ENCODE peak calls at places on chromosome 1, in eight cellular contexts. One of them, this sample, is unnamed.

GRCh38 chr1:66217021-66217420 is 316.9 kb upstream of the SGIP1 start:
- DNase-seq in AG04450: no peak
- DNase-seq in kidney: no peak
- DNase-seq in colonic mucosa: no peak
- DNase-seq in left lung: no peak
- DNase-seq in WERI-Rb-1: no peak
- DNase-seq in psoas muscle: no peak
- DNase-seq in spleen: no peak
- DNase-seq in this sample: no peak

GRCh38 chr1:21294266-21295058 is 4.2 kb upstream of the ECE1 start:
- DNase-seq in kidney: no peak
- DNase-seq in AG04450: no peak
- DNase-seq in colonic mucosa: peak
- DNase-seq in left lung: peak
- DNase-seq in psoas muscle: no peak
- DNase-seq in spleen: peak
- DNase-seq in WERI-Rb-1: no peak
- DNase-seq in this sample: no peak

GRCh38 chr1:169089776-169090175 is 16.7 kb upstream of the ATP1B1 start:
- DNase-seq in left lung: no peak
- DNase-seq in WERI-Rb-1: no peak
- DNase-seq in kidney: no peak
- DNase-seq in psoas muscle: no peak
- DNase-seq in colonic mucosa: no peak
- DNase-seq in AG04450: no peak
- DNase-seq in spleen: no peak
- DNase-seq in this sample: no peak

GRCh38 chr1:66197785-66198184 is 336.2 kb upstream of the SGIP1 start:
- DNase-seq in left lung: no peak
- DNase-seq in colonic mucosa: no peak
- DNase-seq in psoas muscle: no peak
- DNase-seq in spleen: no peak
- DNase-seq in WERI-Rb-1: no peak
- DNase-seq in kidney: no peak
- DNase-seq in AG04450: no peak
- DNase-seq in this sample: no peak

GRCh38 chr1:4324621-4325020 is 329.8 kb upstream of the AJAP1 start:
- DNase-seq in left lung: no peak
- DNase-seq in WERI-Rb-1: no peak
- DNase-seq in AG04450: no peak
- DNase-seq in kidney: no peak
- DNase-seq in spleen: peak
- DNase-seq in colonic mucosa: no peak
- DNase-seq in psoas muscle: no peak
- DNase-seq in this sample: no peak

GRCh38 chr1:158983235-158983634 is 26.5 kb upstream of the IFI16 start:
- DNase-seq in left lung: no peak
- DNase-seq in kidney: no peak
- DNase-seq in spleen: no peak
- DNase-seq in psoas muscle: no peak
- DNase-seq in colonic mucosa: no peak
- DNase-seq in AG04450: no peak
- DNase-seq in WERI-Rb-1: no peak
- DNase-seq in this sample: no peak

GRCh38 chr1:150162582-150162861 is 12.8 kb downstream of the PLEKHO1 start:
- DNase-seq in WERI-Rb-1: no peak
- DNase-seq in psoas muscle: no peak
- DNase-seq in kidney: no peak
- DNase-seq in spleen: no peak
- DNase-seq in AG04450: no peak
- DNase-seq in left lung: no peak
- DNase-seq in colonic mucosa: no peak
- DNase-seq in this sample: no peak

GRCh38 chr1:188620236-188620635 is 1791.5 kb downstream of the PLA2G4A start:
- DNase-seq in colonic mucosa: no peak
- DNase-seq in AG04450: no peak
- DNase-seq in left lung: no peak
- DNase-seq in WERI-Rb-1: no peak
- DNase-seq in spleen: no peak
- DNase-seq in kidney: no peak
- DNase-seq in psoas muscle: no peak
- DNase-seq in this sample: no peak

GRCh38 chr1:1116701-1117468 is 996 bp upstream of the C1orf159 start:
- DNase-seq in kidney: peak
- DNase-seq in AG04450: no peak
- DNase-seq in colonic mucosa: peak
- DNase-seq in psoas muscle: no peak
- DNase-seq in WERI-Rb-1: no peak
- DNase-seq in spleen: no peak
- DNase-seq in left lung: no peak
- DNase-seq in this sample: no peak

GRCh38 chr1:152873495-152873894 is 4.6 kb upstream of the SMCP start:
- DNase-seq in WERI-Rb-1: no peak
- DNase-seq in kidney: no peak
- DNase-seq in left lung: no peak
- DNase-seq in psoas muscle: no peak
- DNase-seq in spleen: no peak
- DNase-seq in colonic mucosa: no peak
- DNase-seq in AG04450: no peak
- DNase-seq in this sample: no peak

GRCh38 chr1:19156676-19157075 is 53.4 kb downstream of the UBR4 start:
- DNase-seq in WERI-Rb-1: no peak
- DNase-seq in left lung: peak
- DNase-seq in AG04450: no peak
- DNase-seq in colonic mucosa: peak
- DNase-seq in spleen: no peak
- DNase-seq in psoas muscle: peak
- DNase-seq in kidney: no peak
- DNase-seq in this sample: no peak

GRCh38 chr1:70573317-70573843 is 162.3 kb downstream of the CTH start:
- DNase-seq in colonic mucosa: no peak
- DNase-seq in spleen: no peak
- DNase-seq in WERI-Rb-1: no peak
- DNase-seq in AG04450: no peak
- DNase-seq in psoas muscle: no peak
- DNase-seq in left lung: no peak
- DNase-seq in kidney: no peak
- DNase-seq in this sample: no peak

GRCh38 chr1:53899708-53900107 is 5.7 kb downstream of the DIO1 start:
- DNase-seq in WERI-Rb-1: no peak
- DNase-seq in AG04450: no peak
- DNase-seq in colonic mucosa: no peak
- DNase-seq in kidney: no peak
- DNase-seq in psoas muscle: no peak
- DNase-seq in spleen: no peak
- DNase-seq in left lung: no peak
- DNase-seq in this sample: no peak

GRCh38 chr1:168348146-168348709 is 67.6 kb downstream of the TBX19 start:
- DNase-seq in spleen: no peak
- DNase-seq in psoas muscle: no peak
- DNase-seq in AG04450: no peak
- DNase-seq in WERI-Rb-1: no peak
- DNase-seq in colonic mucosa: no peak
- DNase-seq in kidney: no peak
- DNase-seq in left lung: no peak
- DNase-seq in this sample: no peak

GRCh38 chr1:223189903-223190724 is 47.1 kb upstream of the TLR5 start:
- DNase-seq in kidney: no peak
- DNase-seq in left lung: no peak
- DNase-seq in psoas muscle: no peak
- DNase-seq in WERI-Rb-1: no peak
- DNase-seq in colonic mucosa: no peak
- DNase-seq in AG04450: no peak
- DNase-seq in spleen: no peak
- DNase-seq in this sample: no peak

GRCh38 chr1:53681647-53682368 is 57.2 kb downstream of the GLIS1 start:
- DNase-seq in kidney: no peak
- DNase-seq in psoas muscle: peak
- DNase-seq in left lung: no peak
- DNase-seq in spleen: no peak
- DNase-seq in colonic mucosa: peak
- DNase-seq in AG04450: no peak
- DNase-seq in WERI-Rb-1: peak
- DNase-seq in this sample: peak

GRCh38 chr1:2544875-2545638 is 11.1 kb upstream of the TNFRSF14 start:
- DNase-seq in left lung: no peak
- DNase-seq in WERI-Rb-1: peak
- DNase-seq in colonic mucosa: no peak
- DNase-seq in AG04450: no peak
- DNase-seq in kidney: no peak
- DNase-seq in spleen: peak
- DNase-seq in psoas muscle: no peak
- DNase-seq in this sample: peak

GRCh38 chr1:94795321-94795899 is 24.7 kb upstream of the SLC44A3 start:
- DNase-seq in kidney: no peak
- DNase-seq in AG04450: no peak
- DNase-seq in left lung: no peak
- DNase-seq in WERI-Rb-1: no peak
- DNase-seq in colonic mucosa: no peak
- DNase-seq in psoas muscle: no peak
- DNase-seq in spleen: no peak
- DNase-seq in this sample: no peak

GRCh38 chr1:173084292-173084691 is 33.6 kb upstream of the TNFSF18 start:
- DNase-seq in left lung: no peak
- DNase-seq in spleen: no peak
- DNase-seq in WERI-Rb-1: no peak
- DNase-seq in AG04450: no peak
- DNase-seq in kidney: no peak
- DNase-seq in psoas muscle: no peak
- DNase-seq in colonic mucosa: no peak
- DNase-seq in this sample: no peak

GRCh38 chr1:173476197-173476663 is 905 bp upstream of the PRDX6 start:
- DNase-seq in colonic mucosa: peak
- DNase-seq in psoas muscle: no peak
- DNase-seq in WERI-Rb-1: no peak
- DNase-seq in left lung: no peak
- DNase-seq in AG04450: no peak
- DNase-seq in spleen: no peak
- DNase-seq in kidney: no peak
- DNase-seq in this sample: no peak

GRCh38 chr1:225498539-225499135 is 70.8 kb upstream of the LBR start:
- DNase-seq in AG04450: no peak
- DNase-seq in left lung: no peak
- DNase-seq in WERI-Rb-1: no peak
- DNase-seq in spleen: no peak
- DNase-seq in kidney: no peak
- DNase-seq in psoas muscle: no peak
- DNase-seq in colonic mucosa: no peak
- DNase-seq in this sample: no peak

DNA sequence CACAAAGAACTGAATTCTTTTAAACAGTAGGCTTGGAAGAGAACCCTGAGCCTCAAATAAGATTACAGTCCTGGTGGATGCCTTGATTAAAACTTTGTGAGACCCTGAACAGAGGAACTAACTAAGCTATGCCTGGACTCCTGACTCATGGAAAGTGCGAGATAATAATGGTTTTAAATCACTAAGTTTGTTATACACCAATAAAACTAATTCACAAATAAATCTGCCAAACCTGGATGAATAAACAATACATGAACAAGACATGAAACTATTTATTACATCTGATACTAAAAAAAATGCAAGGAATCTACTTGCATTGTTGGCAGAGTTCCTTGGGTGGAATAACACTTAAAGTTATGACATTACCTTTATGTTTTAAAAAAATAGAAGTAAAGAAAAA is 118.4 kb downstream of the PIGK start:
- DNase-seq in kidney: no peak
- DNase-seq in left lung: no peak
- DNase-seq in WERI-Rb-1: no peak
- DNase-seq in AG04450: no peak
- DNase-seq in spleen: no peak
- DNase-seq in colonic mucosa: no peak
- DNase-seq in psoas muscle: no peak
- DNase-seq in this sample: no peak
- H3K27ac ChIP-seq in kidney: no peak
- H3K27ac ChIP-seq in left lung: no peak
- H3K27ac ChIP-seq in WERI-Rb-1: no peak
- H3K27ac ChIP-seq in AG04450: no peak
- H3K27ac ChIP-seq in spleen: no peak
- H3K27ac ChIP-seq in colonic mucosa: no peak
- H3K27ac ChIP-seq in psoas muscle: no peak
- H3K27ac ChIP-seq in this sample: no peak

GRCh38 chr1:30733520-30733919 is 10.1 kb upstream of the MATN1 start:
- DNase-seq in left lung: no peak
- DNase-seq in AG04450: no peak
- DNase-seq in psoas muscle: no peak
- DNase-seq in spleen: no peak
- DNase-seq in colonic mucosa: no peak
- DNase-seq in kidney: no peak
- DNase-seq in WERI-Rb-1: no peak
- DNase-seq in this sample: no peak

GRCh38 chr1:30734106-30734505 is 10.7 kb upstream of the MATN1 start:
- DNase-seq in kidney: no peak
- DNase-seq in psoas muscle: no peak
- DNase-seq in spleen: no peak
- DNase-seq in left lung: no peak
- DNase-seq in WERI-Rb-1: no peak
- DNase-seq in AG04450: no peak
- DNase-seq in colonic mucosa: no peak
- DNase-seq in this sample: no peak

GRCh38 chr1:30731806-30732276 is 8.5 kb upstream of the MATN1 start:
- DNase-seq in kidney: peak
- DNase-seq in colonic mucosa: no peak
- DNase-seq in psoas muscle: no peak
- DNase-seq in AG04450: no peak
- DNase-seq in WERI-Rb-1: no peak
- DNase-seq in left lung: no peak
- DNase-seq in spleen: no peak
- DNase-seq in this sample: no peak

GRCh38 chr1:30731109-30731805 is 7.9 kb upstream of the MATN1 start:
- DNase-seq in spleen: no peak
- DNase-seq in kidney: no peak
- DNase-seq in colonic mucosa: no peak
- DNase-seq in left lung: no peak
- DNase-seq in AG04450: no peak
- DNase-seq in WERI-Rb-1: no peak
- DNase-seq in psoas muscle: no peak
- DNase-seq in this sample: no peak

GRCh38 chr1:30732277-30732996 is 9.1 kb upstream of the MATN1 start:
- DNase-seq in kidney: peak
- DNase-seq in AG04450: no peak
- DNase-seq in colonic mucosa: no peak
- DNase-seq in psoas muscle: no peak
- DNase-seq in left lung: no peak
- DNase-seq in WERI-Rb-1: no peak
- DNase-seq in spleen: no peak
- DNase-seq in this sample: no peak
- H3K27ac ChIP-seq in kidney: no peak
- H3K27ac ChIP-seq in AG04450: no peak
- H3K27ac ChIP-seq in colonic mucosa: no peak
- H3K27ac ChIP-seq in psoas muscle: no peak
- H3K27ac ChIP-seq in left lung: no peak
- H3K27ac ChIP-seq in WERI-Rb-1: peak
- H3K27ac ChIP-seq in spleen: peak
- H3K27ac ChIP-seq in this sample: no peak

GRCh38 chr1:32332290-32333079 is 3.5 kb downstream of the MARCKSL1 start:
- DNase-seq in WERI-Rb-1: no peak
- DNase-seq in spleen: no peak
- DNase-seq in kidney: peak
- DNase-seq in psoas muscle: no peak
- DNase-seq in AG04450: no peak
- DNase-seq in colonic mucosa: peak
- DNase-seq in left lung: no peak
- DNase-seq in this sample: no peak
- H3K27ac ChIP-seq in WERI-Rb-1: no peak
- H3K27ac ChIP-seq in spleen: no peak
- H3K27ac ChIP-seq in kidney: no peak
- H3K27ac ChIP-seq in psoas muscle: no peak
- H3K27ac ChIP-seq in AG04450: peak
- H3K27ac ChIP-seq in colonic mucosa: no peak
- H3K27ac ChIP-seq in left lung: no peak
- H3K27ac ChIP-seq in this sample: no peak

GRCh38 chr1:203252678-203253077 is 23.2 kb upstream of the CHIT1 start:
- DNase-seq in colonic mucosa: no peak
- DNase-seq in left lung: no peak
- DNase-seq in psoas muscle: no peak
- DNase-seq in kidney: no peak
- DNase-seq in spleen: no peak
- DNase-seq in AG04450: no peak
- DNase-seq in WERI-Rb-1: peak
- DNase-seq in this sample: no peak
- H3K27ac ChIP-seq in colonic mucosa: no peak
- H3K27ac ChIP-seq in left lung: no peak
- H3K27ac ChIP-seq in psoas muscle: no peak
- H3K27ac ChIP-seq in kidney: no peak
- H3K27ac ChIP-seq in spleen: no peak
- H3K27ac ChIP-seq in AG04450: no peak
- H3K27ac ChIP-seq in WERI-Rb-1: peak
- H3K27ac ChIP-seq in this sample: no peak